ENCODE peak calls at places on chromosome 12, in eight cellular contexts. L is GM03348, X is kidney epithelial cell, D is prostate gland, J is lower leg skin, H is T-helper 1 cell, U is COR-L47, N is NCI-H1092 treated with DMSO at 0.1 percent for 48 hours. K is an unnamed sample.

GRCh38 chr12:25960176-25960575 is 1.7 kb downstream of the RASSF8 start:
- DNase-seq in H (no peak), N (no peak), X (no peak), L (peak), U (no peak), D (no peak), J (no peak), K (no peak)

GRCh38 chr12:76878045-76878898 is 547 bp downstream of the CSRP2 start:
- DNase-seq in L (peak), J (peak), X (no peak), D (peak), N (peak), U (no peak), H (peak), K (no peak)

GRCh38 chr12:115088995-115089841 is 405.2 kb upstream of the TBX3 start:
- DNase-seq in J (no peak), H (no peak), L (no peak), D (no peak), X (no peak), U (no peak), N (no peak), K (no peak)

GRCh38 chr12:9730011-9730410 is 2.9 kb downstream of the CLECL1 start:
- DNase-seq in U (no peak), H (no peak), N (no peak), L (no peak), J (no peak), X (no peak), D (no peak), K (no peak)

GRCh38 chr12:77679701-77680100 is 151.0 kb upstream of the NAV3 start:
- DNase-seq in D (no peak), L (no peak), N (no peak), H (no peak), X (no peak), J (no peak), U (no peak), K (peak)

GRCh38 chr12:111248981-111249380 is 119.9 kb downstream of the PHETA1 start:
- DNase-seq in U (no peak), J (no peak), L (no peak), X (no peak), H (no peak), N (no peak), D (no peak), K (no peak)

GRCh38 chr12:67669925-67670631 is 21.5 kb downstream of the DYRK2 start:
- DNase-seq in U (no peak), X (no peak), N (no peak), J (no peak), L (no peak), H (no peak), D (no peak), K (no peak)

GRCh38 chr12:131388164-131388795 is 322.6 kb upstream of the SFSWAP start:
- DNase-seq in D (no peak), U (peak), X (no peak), N (peak), J (no peak), L (no peak), H (no peak), K (no peak)

GRCh38 chr12:47860279-47860841 is 40.7 kb upstream of the HDAC7 start:
- DNase-seq in X (no peak), J (no peak), H (peak), D (no peak), U (no peak), N (no peak), L (no peak), K (no peak)

K was measured in epithelial cell of proximal tubule.